ENCODE peak calls at places on chromosomes 7 and 10, in five cellular contexts. X is hepatocyte, J is IMR-90, W is fibroblast of lung, N is neural progenitor cell. L is an unnamed sample.

GRCh38 chr10:47255033-47255813 is 44.8 kb upstream of the GDF10 start:
- DNase-seq in J (no peak), X (no peak), W (no peak), N (no peak), L (peak)

GRCh38 chr7:27636326-27637006 is 26.2 kb downstream of the HIBADH start:
- DNase-seq in W (peak), N (peak), J (no peak), X (peak), L (no peak)

GRCh38 chr7:147824671-147825070 is 765.9 kb upstream of the C7orf33 start:
- DNase-seq in J (no peak), X (no peak), W (no peak), N (no peak), L (no peak)

GRCh38 chr7:38512704-38513103 is 118.5 kb downstream of the AMPH start:
- DNase-seq in J (peak), X (no peak), N (no peak), W (peak), L (no peak)

GRCh38 chr7:148260605-148261004 is 330.0 kb upstream of the C7orf33 start:
- DNase-seq in N (no peak), W (peak), J (no peak), X (peak), L (no peak)

GRCh38 chr7:7816084-7816483 is 97.7 kb upstream of the RPA3 start:
- DNase-seq in N (no peak), W (no peak), J (no peak), X (no peak), L (no peak)

GRCh38 chr10:23293973-23294372 is 50.6 kb downstream of the C10orf67 start:
- DNase-seq in J (no peak), W (no peak), N (peak), X (no peak), L (no peak)

GRCh38 chr7:149427096-149427680 is 33.7 kb downstream of the ZNF777 start:
- DNase-seq in W (no peak), N (peak), J (no peak), X (peak), L (no peak)

GRCh38 chr7:106462365-106462859 is 177.6 kb upstream of the NAMPT start:
- DNase-seq in W (peak), X (peak), J (peak), N (peak), L (no peak)

GRCh38 chr10:109866995-109867635 is 56.2 kb downstream of the XPNPEP1 start:
- DNase-seq in X (no peak), J (peak), W (no peak), N (no peak), L (no peak)

GRCh38 chr7:85612514-85612913 is 425.7 kb upstream of the SEMA3D start:
- DNase-seq in W (no peak), N (no peak), X (no peak), J (no peak), L (no peak)

GRCh38 chr7:105759670-105760548 is 116.5 kb downstream of the ATXN7L1 start:
- DNase-seq in N (peak), X (peak), J (peak), W (peak), L (no peak)

GRCh38 chr7:16129431-16130126 is 291.8 kb downstream of the CRPPA start:
- DNase-seq in W (peak), J (peak), X (no peak), N (no peak), L (no peak)

GRCh38 chr10:133224861-133225366 is 5.1 kb upstream of the UTF1 start:
- DNase-seq in J (no peak), X (no peak), N (no peak), W (no peak), L (no peak)

GRCh38 chr7:51543801-51544553 is 227.4 kb upstream of the COBL start:
- DNase-seq in W (no peak), N (no peak), X (no peak), J (no peak), L (no peak)

GRCh38 chr7:90709501-90710465 is 113.7 kb downstream of the CDK14 start:
- DNase-seq in J (peak), X (peak), N (no peak), W (peak), L (no peak)

GRCh38 chr7:149765399-149766121 is 7.8 kb downstream of the ZNF467 start:
- DNase-seq in N (peak), X (no peak), J (no peak), W (no peak), L (peak)

GRCh38 chr10:35011771-35012191 is 78.4 kb downstream of the CUL2 start:
- DNase-seq in W (no peak), J (peak), X (no peak), N (no peak), L (no peak)

GRCh38 chr7:50502001-50502684 is 52.0 kb upstream of the FIGNL1 start:
- DNase-seq in X (peak), J (peak), N (no peak), W (peak), L (no peak)

GRCh38 chr10:114022292-114022691 is 21.4 kb upstream of the ADRB1 start:
- DNase-seq in N (no peak), W (peak), J (no peak), X (no peak), L (no peak)

GRCh38 chr10:17229717-17229966 is 1.6 kb downstream of the VIM start:
- DNase-seq in N (peak), X (no peak), W (no peak), J (no peak), L (peak)
- H2AFZ ChIP-seq in N (peak), X (peak), W (no peak), J (peak), L (no peak)

GRCh38 chr10:56537984-56538383 is 176.9 kb upstream of the ZWINT start:
- DNase-seq in J (peak), X (peak), W (peak), N (no peak), L (no peak)
- H2AFZ ChIP-seq in J (no peak), X (no peak), W (no peak), N (no peak), L (no peak)

GRCh38 chr10:62815373-62816111 is 624 bp downstream of the EGR2 start:
- DNase-seq in J (no peak), N (peak), X (peak), W (no peak), L (peak)

GRCh38 chr10:62818426-62819011 is 2.4 kb upstream of the EGR2 start:
- DNase-seq in J (no peak), W (no peak), X (peak), N (peak), L (peak)

GRCh38 chr10:62817763-62818425 is 1.7 kb upstream of the EGR2 start:
- DNase-seq in X (peak), J (peak), N (peak), W (peak), L (peak)

GRCh38 chr10:62816179-62817119 is at the start of gene EGR2:
- DNase-seq in W (peak), N (peak), X (peak), J (peak), L (peak)

GRCh38 chr10:62817120-62817762 is 1.1 kb upstream of the EGR2 start:
- DNase-seq in N (peak), W (no peak), J (peak), X (peak), L (peak)
- H2AFZ ChIP-seq in N (no peak), W (peak), J (peak), X (peak), L (no peak)

GRCh38 chr7:93923946-93924345 is 2.4 kb downstream of the GNG11 start:
- DNase-seq in W (peak), N (no peak), X (no peak), J (peak), L (no peak)

GRCh38 chr7:93921607-93922446 is at the start of gene GNG11:
- DNase-seq in W (peak), J (peak), X (peak), N (peak), L (peak)

GRCh38 chr7:93920496-93921189 is 892 bp upstream of the GNG11 start:
- DNase-seq in J (no peak), N (no peak), X (no peak), W (peak), L (no peak)

GRCh38 chr7:93921190-93921585 is 347 bp upstream of the GNG11 start:
- DNase-seq in W (peak), N (no peak), X (no peak), J (no peak), L (no peak)

DNA sequence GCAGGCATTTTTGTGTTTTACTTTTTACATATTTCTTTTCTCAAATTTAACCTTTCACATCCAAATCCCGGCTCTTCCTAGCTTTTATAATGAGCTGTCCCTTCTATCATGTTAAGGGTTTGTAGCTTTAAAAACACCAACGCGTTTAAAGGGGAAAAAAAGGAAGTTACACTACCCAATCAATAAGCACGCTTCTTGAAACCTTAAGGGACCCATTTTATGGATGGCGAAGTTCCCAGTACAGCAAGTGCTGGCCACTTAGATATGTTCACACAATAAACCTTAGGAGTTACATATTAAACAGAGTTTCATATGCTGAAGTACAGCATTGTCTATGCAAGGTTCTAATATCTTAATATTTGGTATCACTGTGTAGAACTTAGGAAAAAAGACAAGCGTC is 1.8 kb downstream of the GNG11 start:
- DNase-seq in J (no peak), N (no peak), W (peak), X (no peak), L (no peak)
- H2AFZ ChIP-seq in J (no peak), N (no peak), W (no peak), X (no peak), L (no peak)

DNA sequence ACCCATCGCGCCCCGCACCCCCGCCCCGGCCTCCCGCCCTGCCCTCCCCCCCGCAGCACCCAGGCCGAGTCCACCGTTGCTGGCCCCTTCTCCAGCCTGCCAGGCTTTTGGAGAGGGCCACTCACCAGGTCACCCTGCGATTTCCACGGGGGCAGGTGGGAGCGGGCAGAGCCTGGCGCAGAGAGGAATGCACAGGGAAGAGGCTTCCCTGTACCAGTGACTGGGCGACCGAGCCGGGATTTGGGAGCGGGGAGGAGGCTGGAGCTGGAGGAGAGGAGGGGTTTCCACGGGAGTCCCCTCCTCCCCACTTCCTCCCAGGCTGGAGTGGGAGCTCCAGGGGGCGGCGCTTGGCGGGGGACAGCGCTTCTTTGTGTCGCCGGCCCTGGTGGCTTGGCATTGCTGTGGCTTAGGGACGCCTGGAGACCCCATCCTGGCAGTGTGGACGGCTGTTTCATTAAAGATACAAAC is 19.3 kb downstream of the TCAF1 start:
- DNase-seq in N (peak), W (peak), X (peak), J (peak), L (peak)
- H2AFZ ChIP-seq in N (no peak), W (peak), X (peak), J (peak), L (no peak)

GRCh38 chr10:78571286-78571685 is 497.5 kb upstream of the ZMIZ1 start:
- DNase-seq in N (no peak), X (no peak), W (no peak), J (no peak), L (no peak)

GRCh38 chr10:78572565-78572964 is 496.2 kb upstream of the ZMIZ1 start:
- DNase-seq in J (no peak), N (no peak), W (peak), X (no peak), L (no peak)

GRCh38 chr10:78571916-78572315 is 496.9 kb upstream of the ZMIZ1 start:
- DNase-seq in N (no peak), W (no peak), X (no peak), J (no peak), L (no peak)

GRCh38 chr10:78568664-78569063 is 500.1 kb upstream of the ZMIZ1 start:
- DNase-seq in J (no peak), W (no peak), N (no peak), X (no peak), L (no peak)

DNA sequence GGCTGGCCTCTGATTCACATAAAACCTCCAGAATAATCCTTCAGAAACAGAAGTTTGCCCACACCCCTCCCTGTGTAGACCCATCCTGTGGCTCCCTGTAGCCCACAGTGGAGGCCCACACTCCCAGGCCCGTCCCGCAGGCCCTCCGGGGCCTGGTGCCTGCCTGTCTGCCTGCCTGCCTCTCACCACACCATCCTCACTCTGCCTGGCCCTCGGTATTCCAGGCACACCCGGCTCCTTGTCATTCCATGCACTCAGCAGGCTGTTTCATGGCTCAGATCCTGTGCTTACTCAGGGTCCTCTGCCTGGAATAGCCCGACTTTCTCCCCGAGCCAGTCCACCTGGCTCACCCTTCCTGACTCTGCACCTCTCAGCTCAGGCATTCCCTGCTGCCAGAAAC is 498.1 kb upstream of the ZMIZ1 start:
- DNase-seq in W (no peak), J (no peak), N (no peak), X (no peak), L (no peak)
- H2AFZ ChIP-seq in W (no peak), J (peak), N (no peak), X (no peak), L (no peak)

L was measured in H9.